ENCODE peak calls at places on chromosomes 3 and 15, in seven cellular contexts. A, S, P, B, F, E and O are unnamed samples.

GRCh38 chr15:74159773-74160172 is 13.7 kb upstream of the ISLR start:
- DNase-seq in A (no peak), S (no peak), P (no peak), B (no peak), F (no peak), E (no peak), O (no peak)

GRCh38 chr15:39925112-39925830 is 5.2 kb upstream of the GPR176 start:
- DNase-seq in A (no peak), S (no peak), P (no peak), B (no peak), F (no peak), E (no peak), O (no peak)

GRCh38 chr3:193207874-193208273 is 33.1 kb upstream of the PLAAT1 start:
- DNase-seq in A (no peak), S (no peak), P (no peak), B (no peak), F (no peak), E (no peak), O (peak; percentile 85)

GRCh38 chr3:122066331-122067213 is 11.4 kb downstream of the CD86 start:
- DNase-seq in A (no peak), S (no peak), P (no peak), B (no peak), F (no peak), E (no peak), O (no peak)

GRCh38 chr3:24428470-24428869 is 66.2 kb downstream of the THRB start:
- DNase-seq in A (no peak), S (no peak), P (no peak), B (no peak), F (no peak), E (no peak), O (no peak)

GRCh38 chr3:38084019-38084968 is 45.3 kb downstream of the DLEC1 start:
- DNase-seq in A (no peak), S (no peak), P (no peak), B (peak; percentile 41), F (peak; percentile 21), E (no peak), O (no peak)

GRCh38 chr3:130849111-130849552 is 44.8 kb upstream of the ATP2C1 start:
- DNase-seq in A (no peak), S (no peak), P (peak; percentile 37), B (no peak), F (no peak), E (no peak), O (peak; percentile 60)

GRCh38 chr3:177646749-177647148 is 449.5 kb upstream of the TBL1XR1 start:
- DNase-seq in A (no peak), S (peak; percentile 10), P (no peak), B (no peak), F (no peak), E (no peak), O (no peak)

GRCh38 chr3:55704521-55704920 is 217.4 kb upstream of the WNT5A start:
- DNase-seq in A (no peak), S (no peak), P (no peak), B (no peak), F (no peak), E (no peak), O (no peak)

GRCh38 chr3:98670020-98670419 is 76.6 kb upstream of the CPOX start:
- DNase-seq in A (no peak), S (no peak), P (no peak), B (no peak), F (no peak), E (no peak), O (no peak)

GRCh38 chr3:189519458-189519857 is 111.7 kb upstream of the TP63 start:
- DNase-seq in A (no peak), S (no peak), P (no peak), B (no peak), F (no peak), E (no peak), O (no peak)

GRCh38 chr3:186108941-186109865 is at the start of gene ETV5:
- DNase-seq in A (peak; percentile 68), S (peak; percentile 80), P (peak; percentile 98), B (peak; percentile 99), F (peak; percentile 98), E (peak; percentile 100), O (peak; percentile 93)

GRCh38 chr15:72935521-72935920 is 116.7 kb upstream of the NEO1 start:
- DNase-seq in A (no peak), S (no peak), P (no peak), B (no peak), F (no peak), E (no peak), O (no peak)

GRCh38 chr15:85704021-85704420 is 90.7 kb downstream of the KLHL25 start:
- DNase-seq in A (no peak), S (peak; percentile 48), P (no peak), B (no peak), F (no peak), E (no peak), O (no peak)

GRCh38 chr15:76939715-76940114 is 8.2 kb downstream of the RCN2 start:
- DNase-seq in A (no peak), S (no peak), P (no peak), B (no peak), F (no peak), E (no peak), O (no peak)

GRCh38 chr3:61565569-61565968 is 4.2 kb downstream of the PTPRG start:
- DNase-seq in A (no peak), S (no peak), P (no peak), B (no peak), F (no peak), E (no peak), O (no peak)

GRCh38 chr3:155292693-155293092 is 790 bp downstream of the STRIT1 start:
- DNase-seq in A (no peak), S (no peak), P (no peak), B (no peak), F (no peak), E (no peak), O (no peak)

GRCh38 chr3:184229424-184230080 is at the start of gene VWA5B2:
- DNase-seq in A (peak; percentile 66), S (peak; percentile 60), P (peak; percentile 99), B (peak; percentile 64), F (peak; percentile 63), E (no peak), O (no peak)

GRCh38 chr3:171187706-171188290 is 161.3 kb upstream of the SLC2A2 start:
- DNase-seq in A (no peak), S (peak; percentile 23), P (peak; percentile 52), B (no peak), F (peak; percentile 28), E (no peak), O (peak; percentile 49)

GRCh38 chr3:191455257-191455952 is 5.6 kb upstream of the PYDC2 start:
- DNase-seq in A (no peak), S (no peak), P (no peak), B (no peak), F (no peak), E (no peak), O (no peak)

GRCh38 chr3:18124501-18124900 is 300.6 kb downstream of the SATB1 start:
- DNase-seq in A (no peak), S (no peak), P (no peak), B (no peak), F (no peak), E (no peak), O (no peak)

GRCh38 chr15:48242015-48242414 is 35.9 kb downstream of the SLC12A1 start:
- DNase-seq in A (no peak), S (no peak), P (no peak), B (no peak), F (no peak), E (no peak), O (no peak)

GRCh38 chr15:65841121-65841930 is 28.0 kb upstream of the RAB11A start:
- DNase-seq in A (no peak), S (no peak), P (no peak), B (peak; percentile 52), F (no peak), E (no peak), O (no peak)

GRCh38 chr3:184389935-184390528 is 10.2 kb downstream of the CHRD start:
- DNase-seq in A (no peak), S (no peak), P (no peak), B (no peak), F (no peak), E (no peak), O (no peak)

GRCh38 chr3:120793601-120794000 is 51.1 kb downstream of the GTF2E1 start:
- DNase-seq in A (no peak), S (no peak), P (no peak), B (no peak), F (no peak), E (no peak), O (no peak)

GRCh38 chr3:123961508-123961856 is 453 bp upstream of the CCDC14 start:
- DNase-seq in A (no peak), S (no peak), P (no peak), B (no peak), F (no peak), E (no peak), O (no peak)

GRCh38 chr15:89428246-89428645 is 68.1 kb downstream of the RHCG start:
- DNase-seq in A (no peak), S (no peak), P (no peak), B (no peak), F (no peak), E (no peak), O (no peak)

GRCh38 chr15:70775160-70775559 is 11.8 kb upstream of the UACA start:
- DNase-seq in A (no peak), S (no peak), P (no peak), B (no peak), F (no peak), E (no peak), O (no peak)

GRCh38 chr15:51982013-51982769 is 10.6 kb upstream of the LEO1 start:
- DNase-seq in A (no peak), S (peak; percentile 18), P (peak; percentile 23), B (no peak), F (peak; percentile 22), E (no peak), O (peak; percentile 34)

GRCh38 chr3:42025388-42026138 is 63.7 kb upstream of the ULK4 start:
- DNase-seq in A (no peak), S (peak; percentile 8), P (peak; percentile 83), B (peak; percentile 91), F (peak; percentile 68), E (peak; percentile 98), O (peak; percentile 95)

GRCh38 chr3:159824341-159824740 is 164.3 kb upstream of the IL12A start:
- DNase-seq in A (no peak), S (no peak), P (peak; percentile 24), B (no peak), F (no peak), E (no peak), O (no peak)

GRCh38 chr3:62665627-62666433 is 209.4 kb downstream of the CADPS start:
- DNase-seq in A (no peak), S (no peak), P (peak; percentile 70), B (peak; percentile 74), F (peak; percentile 85), E (no peak), O (no peak)

GRCh38 chr3:9130318-9131110 is 118.9 kb downstream of the SRGAP3 start:
- DNase-seq in A (no peak), S (no peak), P (no peak), B (no peak), F (no peak), E (no peak), O (no peak)

GRCh38 chr3:156705761-156706631 is 31.6 kb downstream of the TIPARP start:
- DNase-seq in A (no peak), S (no peak), P (no peak), B (no peak), F (no peak), E (no peak), O (no peak)